ENCODE peak calls at places on chromosomes 7 and 10, in six cellular contexts. One of them, this sample, is unnamed.

GRCh38 chr10:132677096-132677904 is 108.6 kb downstream of the NKX6-2 start:
- DNase-seq in ureter: no peak
- DNase-seq in left cardiac atrium: peak
- DNase-seq in LoVo: no peak
- DNase-seq in amygdala: no peak
- DNase-seq in neural progenitor cell: no peak
- DNase-seq in this sample: peak

GRCh38 chr10:130171196-130171595 is 35.0 kb downstream of the GLRX3 start:
- DNase-seq in ureter: no peak
- DNase-seq in left cardiac atrium: no peak
- DNase-seq in LoVo: no peak
- DNase-seq in amygdala: no peak
- DNase-seq in neural progenitor cell: no peak
- DNase-seq in this sample: no peak

GRCh38 chr10:70500812-70501301 is 22.3 kb downstream of the PALD1 start:
- DNase-seq in ureter: no peak
- DNase-seq in left cardiac atrium: peak
- DNase-seq in LoVo: no peak
- DNase-seq in amygdala: no peak
- DNase-seq in neural progenitor cell: no peak
- DNase-seq in this sample: no peak

GRCh38 chr10:4568086-4568485 is 257.9 kb upstream of the AKR1E2 start:
- DNase-seq in ureter: no peak
- DNase-seq in left cardiac atrium: no peak
- DNase-seq in LoVo: no peak
- DNase-seq in amygdala: no peak
- DNase-seq in neural progenitor cell: no peak
- DNase-seq in this sample: no peak

GRCh38 chr10:24894309-24894708 is 58.1 kb downstream of the PRTFDC1 start:
- DNase-seq in ureter: no peak
- DNase-seq in left cardiac atrium: no peak
- DNase-seq in LoVo: peak
- DNase-seq in amygdala: no peak
- DNase-seq in neural progenitor cell: no peak
- DNase-seq in this sample: no peak

GRCh38 chr7:155604504-155604997 is 39.9 kb upstream of the RBM33 start:
- DNase-seq in ureter: no peak
- DNase-seq in left cardiac atrium: no peak
- DNase-seq in LoVo: no peak
- DNase-seq in amygdala: no peak
- DNase-seq in neural progenitor cell: no peak
- DNase-seq in this sample: no peak

GRCh38 chr7:48140001-48140681 is 31.1 kb upstream of the ABCA13 start:
- DNase-seq in ureter: no peak
- DNase-seq in left cardiac atrium: no peak
- DNase-seq in LoVo: peak
- DNase-seq in amygdala: no peak
- DNase-seq in neural progenitor cell: no peak
- DNase-seq in this sample: no peak

GRCh38 chr7:105187302-105188169 is 173.5 kb downstream of the KMT2E start:
- DNase-seq in ureter: no peak
- DNase-seq in left cardiac atrium: no peak
- DNase-seq in LoVo: no peak
- DNase-seq in amygdala: no peak
- DNase-seq in neural progenitor cell: no peak
- DNase-seq in this sample: no peak

GRCh38 chr7:45580053-45580872 is 6.1 kb downstream of the ADCY1 start:
- DNase-seq in ureter: no peak
- DNase-seq in left cardiac atrium: no peak
- DNase-seq in LoVo: no peak
- DNase-seq in amygdala: no peak
- DNase-seq in neural progenitor cell: peak
- DNase-seq in this sample: no peak

GRCh38 chr7:154564676-154565075 is 438.2 kb downstream of the PAXIP1 start:
- DNase-seq in ureter: no peak
- DNase-seq in left cardiac atrium: no peak
- DNase-seq in LoVo: no peak
- DNase-seq in amygdala: no peak
- DNase-seq in neural progenitor cell: no peak
- DNase-seq in this sample: no peak

This sample was measured in osteocyte.